ENCODE peak calls at places on chromosomes 13 and 19, in ten cellular contexts. N is progenitor cell of endocrine pancreas, L is breast epithelium, M is dorsolateral prefrontal cortex, H is retinal pigment epithelial cell, W is cardiac muscle cell, P is IMR-90, E is lower lobe of right lung, V is GM20000, U is fibroblast of the aortic adventitia. Z is an unnamed sample.

GRCh38 chr13:81017525-81018152 is 676.7 kb upstream of the SPRY2 start:
- DNase-seq in W (peak), M (no peak), U (peak), H (no peak), V (peak), P (peak), E (no peak), L (no peak), N (no peak), Z (peak)

GRCh38 chr19:29366757-29367156 is 153.8 kb upstream of the UQCRFS1 start:
- DNase-seq in M (no peak), V (no peak), P (no peak), U (no peak), N (no peak), L (no peak), H (no peak), W (no peak), E (no peak), Z (no peak)

GRCh38 chr13:26971990-26972888 is 199.4 kb downstream of the USP12 start:
- DNase-seq in L (no peak), N (no peak), U (peak), M (no peak), W (peak), P (peak), E (peak), V (peak), H (no peak), Z (peak)

GRCh38 chr19:44635581-44636438 is 7.9 kb upstream of the PVR start:
- DNase-seq in L (no peak), V (no peak), P (peak), N (no peak), E (no peak), W (no peak), H (no peak), U (peak), M (no peak), Z (peak)

GRCh38 chr13:113144255-113144629 is 14.2 kb upstream of the PROZ start:
- DNase-seq in V (no peak), W (no peak), E (no peak), L (no peak), P (no peak), H (no peak), N (no peak), M (no peak), U (no peak), Z (no peak)

GRCh38 chr13:113448885-113449692 is 4.2 kb downstream of the ADPRHL1 start:
- DNase-seq in M (peak), L (peak), P (no peak), N (no peak), H (no peak), E (peak), U (peak), W (no peak), V (no peak), Z (peak)

GRCh38 chr19:4385291-4386037 is 14.9 kb downstream of the SH3GL1 start:
- DNase-seq in L (no peak), V (no peak), U (no peak), N (no peak), M (peak), W (no peak), H (no peak), E (no peak), P (no peak), Z (no peak)

GRCh38 chr13:93690139-93690538 is 463.5 kb downstream of the GPC6 start:
- DNase-seq in U (peak), L (no peak), V (no peak), W (peak), P (peak), H (no peak), E (no peak), M (no peak), N (no peak), Z (peak)

GRCh38 chr13:66409542-66409941 is 820.6 kb downstream of the PCDH9 start:
- DNase-seq in V (no peak), H (no peak), N (no peak), P (no peak), M (no peak), W (no peak), U (no peak), L (no peak), E (no peak), Z (no peak)

GRCh38 chr19:48970923-48971395 is 5.8 kb downstream of the FTL start:
- DNase-seq in M (no peak), N (peak), U (peak), L (no peak), P (peak), H (no peak), E (peak), W (peak), V (peak), Z (peak)

GRCh38 chr19:14577885-14578427 is 4.9 kb upstream of the CLEC17A start:
- DNase-seq in M (no peak), H (no peak), E (no peak), V (no peak), W (no peak), L (no peak), N (no peak), U (no peak), P (no peak), Z (no peak)

GRCh38 chr19:38351865-38352395 is 16.3 kb downstream of the CATSPERG start:
- DNase-seq in P (no peak), U (no peak), L (no peak), E (no peak), H (no peak), M (no peak), W (no peak), N (no peak), V (no peak), Z (no peak)

GRCh38 chr13:76884571-76885202 is 1.5 kb downstream of the KCTD12 start:
- DNase-seq in U (peak), V (no peak), W (peak), N (no peak), M (no peak), L (no peak), E (no peak), P (peak), H (no peak), Z (peak)

GRCh38 chr13:100957741-100958140 is 283.1 kb upstream of the TMTC4 start:
- DNase-seq in P (no peak), H (no peak), M (no peak), L (no peak), V (no peak), N (no peak), W (no peak), E (no peak), U (no peak), Z (no peak)

GRCh38 chr19:12789098-12789903 is 2.0 kb upstream of the JUNB start:
- DNase-seq in V (no peak), M (no peak), N (no peak), W (no peak), P (peak), E (no peak), L (no peak), U (peak), H (no peak), Z (no peak)

GRCh38 chr13:43908156-43909126 is 28.7 kb downstream of the LACC1 start:
- DNase-seq in E (no peak), W (peak), L (no peak), V (no peak), N (no peak), P (peak), U (peak), M (no peak), H (peak), Z (peak)

GRCh38 chr19:36449059-36449670 is 30.7 kb upstream of the ZFP82 start:
- DNase-seq in L (no peak), H (no peak), V (no peak), U (no peak), N (no peak), E (no peak), W (no peak), P (no peak), M (no peak), Z (no peak)

GRCh38 chr19:52492201-52492960 is 35.1 kb upstream of the ZNF808 start:
- DNase-seq in U (no peak), M (no peak), N (peak), P (no peak), E (peak), V (no peak), L (no peak), H (no peak), W (no peak), Z (no peak)

GRCh38 chr19:50797429-50798115 is 7.4 kb downstream of the ACP4 start:
- DNase-seq in U (no peak), M (no peak), P (no peak), N (no peak), W (no peak), E (no peak), H (no peak), V (no peak), L (no peak), Z (no peak)

GRCh38 chr13:106602178-106602577 is 34.2 kb upstream of the ARGLU1 start:
- DNase-seq in P (no peak), M (no peak), H (no peak), N (no peak), L (no peak), V (no peak), W (no peak), E (peak), U (no peak), Z (no peak)

GRCh38 chr13:111179908-111180756 is 65.0 kb downstream of the ARHGEF7 start:
- DNase-seq in E (no peak), H (no peak), V (no peak), L (no peak), P (no peak), N (no peak), U (no peak), W (no peak), M (no peak), Z (no peak)
- TF ChIP-seq CTCF in E (no peak), H (no peak), V (no peak), L (no peak), P (no peak), N (no peak), U (no peak), W (no peak), M (no peak), Z (no peak)

DNA sequence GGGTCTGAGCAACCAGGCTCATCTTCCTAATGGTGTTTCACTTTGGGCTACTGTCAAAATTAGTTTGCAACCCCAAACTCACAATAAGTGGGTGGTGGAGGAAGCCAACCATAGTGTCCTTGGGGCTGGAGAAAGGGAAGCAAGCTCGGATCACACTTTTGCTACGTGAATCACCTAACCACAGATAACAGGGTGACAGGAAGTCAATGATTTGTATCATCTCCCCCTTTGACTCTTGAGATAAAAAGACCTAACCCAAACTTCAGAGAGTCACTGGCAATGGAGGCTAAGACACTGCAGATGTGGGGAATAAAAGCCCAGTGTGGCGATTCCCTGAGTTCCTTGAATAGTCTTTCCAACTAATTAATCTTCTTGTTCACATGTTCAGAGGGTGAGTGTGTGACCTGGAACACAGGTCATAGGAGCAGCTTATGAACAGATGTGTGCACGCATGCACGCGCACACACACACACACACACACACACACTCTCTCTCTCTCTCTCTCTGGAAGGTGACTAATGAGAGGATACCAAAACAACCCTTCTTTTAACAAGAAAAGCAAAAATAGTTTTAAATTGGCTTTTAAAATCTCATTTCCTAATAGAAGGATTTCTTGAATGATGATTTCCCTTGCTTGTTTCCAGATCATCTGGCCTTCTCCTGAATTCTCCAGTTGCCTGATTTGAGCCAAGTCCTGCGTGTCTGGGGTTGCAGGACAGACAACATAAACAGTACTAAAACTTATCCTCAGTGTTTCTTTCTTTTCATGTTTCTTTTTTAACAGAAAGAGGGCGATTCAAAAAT is 21.2 kb upstream of the DOCK9 start:
- DNase-seq in N (no peak), U (no peak), E (no peak), M (no peak), P (no peak), W (no peak), V (no peak), H (no peak), L (no peak), Z (no peak)
- TF ChIP-seq CTCF in N (no peak), U (no peak), E (no peak), M (no peak), P (no peak), W (no peak), V (no peak), H (no peak), L (no peak), Z (no peak)

GRCh38 chr19:53662209-53662608 is 30.4 kb downstream of the DPRX start:
- DNase-seq in W (no peak), P (no peak), H (no peak), L (no peak), E (no peak), U (no peak), M (no peak), V (no peak), N (no peak), Z (no peak)

GRCh38 chr19:53660584-53660983 is 28.8 kb downstream of the DPRX start:
- DNase-seq in M (no peak), L (no peak), U (no peak), P (no peak), H (no peak), N (no peak), W (no peak), V (no peak), E (no peak), Z (no peak)

GRCh38 chr19:53657778-53658177 is 26.0 kb downstream of the DPRX start:
- DNase-seq in H (no peak), L (no peak), M (no peak), U (no peak), E (no peak), V (no peak), W (no peak), P (no peak), N (no peak), Z (no peak)

GRCh38 chr19:53657330-53657729 is 25.5 kb downstream of the DPRX start:
- DNase-seq in W (no peak), P (no peak), L (no peak), E (no peak), H (no peak), V (no peak), N (no peak), U (no peak), M (no peak), Z (no peak)

DNA sequence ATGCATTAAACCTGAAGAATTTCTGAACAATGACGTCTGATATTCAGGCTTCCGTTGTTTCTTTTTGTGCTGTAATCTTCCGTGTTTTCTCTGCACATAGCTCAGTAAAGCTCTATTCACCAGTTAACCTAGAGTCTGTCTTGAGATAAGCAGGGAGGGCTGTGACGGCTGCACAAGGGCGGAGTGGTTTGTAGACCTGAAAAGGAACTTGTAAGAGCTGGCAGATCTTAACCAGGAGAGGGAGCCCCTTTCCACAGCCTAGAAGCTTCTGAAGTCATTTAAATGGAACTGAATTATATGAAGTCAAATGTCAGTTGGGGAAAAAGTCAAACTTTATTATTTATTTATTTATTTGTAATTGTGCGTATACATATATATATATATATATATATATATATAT is 27.5 kb downstream of the DPRX start:
- DNase-seq in N (peak), V (no peak), E (no peak), U (no peak), W (peak), H (no peak), M (no peak), L (no peak), P (no peak), Z (peak)
- TF ChIP-seq CTCF in N (peak), V (no peak), E (peak), U (no peak), W (no peak), H (no peak), M (peak), L (no peak), P (no peak), Z (no peak)

GRCh38 chr19:41161903-41162302 is 31.1 kb upstream of the CYP2S1 start:
- DNase-seq in H (no peak), W (no peak), L (no peak), U (no peak), E (no peak), N (no peak), P (no peak), V (no peak), M (no peak), Z (no peak)
- TF ChIP-seq CTCF in H (peak), W (peak), L (no peak), U (no peak), E (no peak), N (peak), P (no peak), V (no peak), M (no peak), Z (no peak)

GRCh38 chr13:35963982-35964665 is 167.1 kb downstream of the DCLK1 start:
- DNase-seq in U (no peak), N (no peak), M (no peak), H (no peak), V (no peak), E (no peak), P (no peak), W (no peak), L (no peak), Z (no peak)

GRCh38 chr13:35961002-35961401 is 170.2 kb downstream of the DCLK1 start:
- DNase-seq in M (no peak), U (peak), L (no peak), V (no peak), W (no peak), H (no peak), E (no peak), P (no peak), N (no peak), Z (peak)

GRCh38 chr13:35964764-35965163 is 166.4 kb downstream of the DCLK1 start:
- DNase-seq in L (no peak), N (no peak), V (no peak), M (no peak), H (peak), E (no peak), P (peak), W (peak), U (peak), Z (peak)

GRCh38 chr13:35957996-35958395 is 173.2 kb downstream of the DCLK1 start:
- DNase-seq in V (no peak), H (no peak), W (no peak), U (no peak), N (no peak), L (no peak), M (no peak), P (no peak), E (no peak), Z (no peak)

DNA sequence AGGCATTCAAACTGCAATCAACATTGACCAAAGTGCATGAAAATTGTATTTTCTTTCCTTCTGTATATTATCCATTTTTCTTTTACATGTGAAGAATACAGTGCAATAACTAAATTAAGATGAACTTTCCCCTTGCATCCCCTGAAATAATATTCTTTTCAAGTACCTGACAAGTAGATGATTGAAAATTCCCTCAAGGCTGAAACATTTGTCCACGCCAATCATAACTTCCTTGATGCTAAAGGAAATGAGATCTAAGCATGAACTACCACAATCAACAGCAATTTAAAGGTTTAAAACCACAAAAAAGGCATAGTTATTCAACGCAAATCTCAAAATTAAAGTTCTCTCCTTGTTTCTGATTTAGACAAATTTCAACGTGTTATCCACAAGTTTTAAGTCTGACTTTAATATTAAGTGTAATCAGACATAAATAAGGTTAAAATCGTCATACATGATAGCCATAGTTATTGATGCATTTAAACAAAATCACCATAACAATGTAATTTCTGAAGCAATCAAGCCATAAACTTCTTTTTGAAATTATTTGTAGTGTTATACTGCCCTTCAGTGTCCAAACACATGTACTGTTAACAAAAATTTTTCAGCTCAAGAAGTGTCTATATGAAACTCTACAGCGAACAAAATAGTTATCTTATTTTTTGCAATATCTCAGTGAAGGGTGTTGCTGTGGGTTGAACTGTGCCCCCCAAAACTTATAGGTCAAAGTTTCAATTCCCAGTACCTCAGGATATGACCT is 169.5 kb downstream of the DCLK1 start:
- DNase-seq in W (no peak), V (no peak), U (peak), L (no peak), M (no peak), E (no peak), N (no peak), H (no peak), P (peak), Z (no peak)
- TF ChIP-seq CTCF in W (no peak), V (no peak), U (peak), L (no peak), M (no peak), E (no peak), N (no peak), H (peak), P (no peak), Z (no peak)

GRCh38 chr19:55132453-55133129 is 15.2 kb upstream of the PPP1R12C start:
- DNase-seq in V (peak), E (no peak), U (no peak), W (no peak), N (no peak), L (no peak), P (no peak), H (no peak), M (no peak), Z (no peak)
- TF ChIP-seq CTCF in V (no peak), E (no peak), U (peak), W (peak), N (no peak), L (no peak), P (peak), H (peak), M (no peak), Z (no peak)

GRCh38 chr13:30685320-30685859 is 50.0 kb upstream of the ALOX5AP start:
- DNase-seq in P (no peak), L (no peak), W (no peak), N (no peak), V (no peak), E (no peak), H (no peak), U (no peak), M (no peak), Z (peak)

GRCh38 chr13:30685987-30686386 is 49.4 kb upstream of the ALOX5AP start:
- DNase-seq in E (no peak), L (no peak), N (no peak), W (no peak), P (no peak), V (no peak), U (no peak), M (no peak), H (no peak), Z (no peak)

GRCh38 chr13:30690282-30691188 is 44.8 kb upstream of the ALOX5AP start:
- DNase-seq in H (no peak), W (peak), V (no peak), M (no peak), P (peak), U (peak), E (peak), L (no peak), N (no peak), Z (peak)

GRCh38 chr13:30692108-30692507 is 43.2 kb upstream of the ALOX5AP start:
- DNase-seq in H (no peak), N (no peak), L (no peak), W (no peak), U (no peak), V (no peak), E (no peak), M (no peak), P (no peak), Z (no peak)

DNA sequence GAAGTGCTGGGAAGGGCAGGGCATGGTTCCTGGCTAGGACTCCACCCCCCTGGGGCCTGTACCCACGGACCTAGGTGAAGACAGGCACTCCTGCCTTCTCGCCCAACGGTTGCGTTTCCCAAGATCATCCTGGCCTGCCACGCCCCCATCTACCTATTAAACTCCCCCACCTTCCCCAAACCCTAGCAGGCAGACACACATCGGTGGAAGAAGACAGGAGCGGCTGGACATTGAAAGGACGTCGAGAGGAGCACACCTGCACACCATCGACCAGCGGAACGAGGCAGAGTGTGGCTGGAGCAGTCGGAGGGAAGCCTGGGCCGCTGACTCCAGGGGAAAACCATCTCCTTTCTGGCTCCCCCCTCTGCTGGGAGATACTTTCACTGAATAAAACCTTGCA is 45.6 kb upstream of the ALOX5AP start:
- DNase-seq in L (no peak), H (no peak), E (no peak), N (no peak), P (no peak), W (no peak), U (no peak), M (no peak), V (no peak), Z (no peak)
- TF ChIP-seq CTCF in L (no peak), H (no peak), E (no peak), N (no peak), P (no peak), W (no peak), U (no peak), M (no peak), V (no peak), Z (no peak)